ENCODE peak calls at places on chromosomes 4 and X, in six cellular contexts. V is PC-9, Y is body of pancreas, L is mammary epithelial cell, P is astrocyte, D is adrenal gland. W is an unnamed sample.

GRCh38 chr4:4383085-4383484 is 3.8 kb upstream of the NSG1 start:
- DNase-seq in L (no peak), Y (no peak), P (no peak), V (no peak), D (no peak), W (no peak)

GRCh38 chr4:149997881-149998421 is 80.3 kb upstream of the DCLK2 start:
- DNase-seq in D (no peak), P (peak; percentile 59), Y (peak; percentile 6), L (peak; percentile 84), V (peak; percentile 8), W (peak; percentile 26)

GRCh38 chr4:136687118-136687517 is 845.2 kb downstream of the PCDH18 start:
- DNase-seq in D (no peak), V (no peak), Y (no peak), P (no peak), L (no peak), W (no peak)

GRCh38 chrX:30830544-30830943 is 58.5 kb downstream of the TAB3 start:
- DNase-seq in D (no peak), V (no peak), Y (no peak), P (peak; percentile 10), L (no peak), W (no peak)

GRCh38 chr4:47577779-47578553 is 92.9 kb downstream of the ATP10D start:
- DNase-seq in P (no peak), D (no peak), L (no peak), V (no peak), Y (peak; percentile 27), W (no peak)

GRCh38 chrX:131704136-131704695 is 160.3 kb downstream of the OR13H1 start:
- DNase-seq in Y (no peak), P (peak; percentile 51), V (peak; percentile 72), D (peak; percentile 74), L (peak; percentile 69), W (no peak)

GRCh38 chr4:178090640-178091411 is 648.6 kb upstream of the AGA start:
- DNase-seq in P (no peak), V (no peak), L (no peak), Y (no peak), D (no peak), W (no peak)

GRCh38 chr4:25002679-25003078 is 28.1 kb downstream of the LGI2 start:
- DNase-seq in P (peak; percentile 8), Y (no peak), L (no peak), V (no peak), D (no peak), W (no peak)

GRCh38 chr4:150540536-150540935 is 41.4 kb upstream of the MAB21L2 start:
- DNase-seq in Y (no peak), P (no peak), L (no peak), V (no peak), D (no peak), W (no peak)

GRCh38 chr4:35730414-35730813 is 513.9 kb downstream of the ARAP2 start:
- DNase-seq in Y (no peak), P (no peak), L (no peak), V (no peak), D (no peak), W (no peak)

GRCh38 chr4:35739305-35739704 is 505.0 kb downstream of the ARAP2 start:
- DNase-seq in V (no peak), P (no peak), D (no peak), Y (no peak), L (no peak), W (no peak)

DNA sequence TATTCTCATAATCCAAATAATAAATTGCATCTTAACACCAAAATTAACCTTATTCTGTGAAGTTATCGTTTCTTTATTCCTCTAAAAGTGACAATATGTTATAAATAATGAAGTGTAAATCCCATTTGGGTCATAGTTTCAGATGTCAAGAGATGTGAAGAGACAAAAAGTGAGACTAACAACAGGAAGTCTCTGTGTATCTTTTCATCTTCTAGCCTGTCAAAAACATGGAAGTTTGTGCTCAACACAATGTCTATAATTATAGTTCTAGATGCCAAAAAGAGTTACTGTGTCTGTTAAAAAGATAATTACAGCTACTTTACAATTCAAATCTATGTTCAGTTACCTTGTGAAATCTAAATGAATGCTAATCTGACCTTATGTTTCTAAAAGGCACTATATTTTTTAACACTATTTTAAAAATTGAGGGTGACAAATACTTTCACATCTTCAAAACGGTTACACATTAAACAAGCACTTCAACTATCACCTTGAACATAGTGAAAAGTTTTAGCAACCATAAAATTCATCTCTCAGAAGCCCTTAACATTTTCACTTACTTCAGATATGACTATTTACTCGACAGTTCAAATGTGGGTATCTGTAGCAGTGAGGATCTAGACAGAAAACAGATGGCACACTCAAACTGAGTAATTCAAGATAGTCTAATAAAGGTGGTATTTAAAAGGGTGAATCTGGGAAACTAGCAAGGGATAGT is 509.8 kb downstream of the ARAP2 start:
- DNase-seq in P (no peak), L (no peak), Y (no peak), V (no peak), D (no peak), W (no peak)
- H3K4me3 ChIP-seq in P (no peak overlapping the region), L (no peak overlapping the region), Y (no peak overlapping the region), V (no peak overlapping the region), D (no peak overlapping the region), W (no peak overlapping the region)

GRCh38 chr4:2881431-2881830 is 37.8 kb downstream of the ADD1 start:
- DNase-seq in V (no peak), Y (no peak), L (no peak), P (no peak), D (no peak), W (no peak)
- H3K36me3 ChIP-seq in V (no peaks in the 10 kb centered on the region), Y (peaks cover 3% of the 10 kb centered on the region), L (peaks cover 16% of the 10 kb centered on the region), P (peaks cover 21% of the 10 kb centered on the region), D (no peaks in the 10 kb centered on the region), W (peaks cover 27% of the 10 kb centered on the region)

GRCh38 chr4:15895517-15895916 is 43.0 kb downstream of the FGFBP1 start:
- DNase-seq in L (no peak), D (no peak), Y (no peak), P (peak; percentile 89), V (no peak), W (no peak)
- H3K4me1 ChIP-seq in L (peaks cover 52% of the 10 kb centered on the region), D (no peaks in the 10 kb centered on the region), Y (no peaks in the 10 kb centered on the region), P (peaks cover 18% of the 10 kb centered on the region), V (peaks cover 22% of the 10 kb centered on the region), W (no peaks in the 10 kb centered on the region)

GRCh38 chrX:1492421-1493012 is 39.8 kb upstream of the ASMTL start:
- DNase-seq in D (no peak), L (no peak), V (no peak), P (no peak), Y (no peak), W (no peak)
- H3K4me3 ChIP-seq in D (no peak overlapping the region), L (no peak overlapping the region), V (no peak overlapping the region), P (no peak overlapping the region), Y (no peak overlapping the region), W (no peak overlapping the region)

GRCh38 chr4:38923746-38924145 is 56.1 kb downstream of the FAM114A1 start:
- DNase-seq in D (no peak), P (no peak), Y (no peak), V (no peak), L (no peak), W (no peak)

GRCh38 chr4:38926917-38927316 is 59.3 kb downstream of the FAM114A1 start:
- DNase-seq in L (no peak), V (no peak), P (no peak), D (no peak), Y (no peak), W (no peak)

GRCh38 chr4:38924266-38924827 is 56.7 kb downstream of the FAM114A1 start:
- DNase-seq in L (no peak), V (no peak), Y (no peak), P (no peak), D (no peak), W (no peak)

GRCh38 chr4:38928886-38929285 is 61.3 kb downstream of the FAM114A1 start:
- DNase-seq in V (no peak), D (no peak), P (no peak), L (no peak), Y (no peak), W (no peak)

GRCh38 chr4:38925492-38926418 is 58.1 kb downstream of the FAM114A1 start:
- DNase-seq in V (no peak), Y (no peak), P (no peak), D (no peak), L (no peak), W (no peak)
- H3K36me3 ChIP-seq in V (no peaks in the 10 kb centered on the region), Y (no peaks in the 10 kb centered on the region), P (peaks cover 71% of the 10 kb centered on the region), D (no peaks in the 10 kb centered on the region), L (peaks cover 5% of the 10 kb centered on the region), W (peaks cover 14% of the 10 kb centered on the region)

GRCh38 chr4:40195182-40196177 is 1.4 kb upstream of the RHOH start:
- DNase-seq in L (no peak), P (no peak), Y (no peak), D (no peak), V (no peak), W (no peak)

GRCh38 chr4:40196724-40197281 is at the start of gene RHOH:
- DNase-seq in P (no peak), Y (no peak), V (no peak), L (no peak), D (no peak), W (peak; percentile 45)

GRCh38 chr4:40197879-40198689 is 1.3 kb downstream of the RHOH start:
- DNase-seq in P (no peak), V (no peak), Y (no peak), L (no peak), D (no peak), W (no peak)

GRCh38 chr4:40194602-40195161 is 2.1 kb upstream of the RHOH start:
- DNase-seq in L (no peak), V (no peak), D (no peak), Y (no peak), P (no peak), W (peak; percentile 66)

DNA sequence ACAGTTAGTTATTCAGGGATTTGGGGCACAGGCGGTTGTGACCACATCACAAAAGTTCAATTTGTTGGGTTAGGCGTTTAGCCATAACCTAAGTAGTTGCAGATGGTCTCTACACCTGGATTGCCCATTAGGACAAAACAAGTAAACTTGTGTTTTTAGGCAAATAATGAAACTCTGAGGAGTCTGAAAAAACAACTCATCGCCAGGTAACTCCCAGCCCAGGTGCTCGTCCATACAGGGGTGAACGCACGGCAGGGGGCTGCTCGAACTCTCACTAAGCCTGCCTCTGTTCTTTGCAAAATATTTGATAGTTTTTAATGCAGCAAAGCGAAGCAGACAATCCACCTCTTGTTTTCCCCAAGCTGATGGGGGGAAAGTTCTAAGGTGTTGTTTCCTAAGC is 571 bp upstream of the RHOH start:
- DNase-seq in V (no peak), L (no peak), D (no peak), P (no peak), Y (no peak), W (no peak)
- H3K4me1 ChIP-seq in V (peaks cover 16% of the 10 kb centered on the region), L (no peaks in the 10 kb centered on the region), D (no peaks in the 10 kb centered on the region), P (no peaks in the 10 kb centered on the region), Y (peaks cover 6% of the 10 kb centered on the region), W (no peaks in the 10 kb centered on the region)

DNA sequence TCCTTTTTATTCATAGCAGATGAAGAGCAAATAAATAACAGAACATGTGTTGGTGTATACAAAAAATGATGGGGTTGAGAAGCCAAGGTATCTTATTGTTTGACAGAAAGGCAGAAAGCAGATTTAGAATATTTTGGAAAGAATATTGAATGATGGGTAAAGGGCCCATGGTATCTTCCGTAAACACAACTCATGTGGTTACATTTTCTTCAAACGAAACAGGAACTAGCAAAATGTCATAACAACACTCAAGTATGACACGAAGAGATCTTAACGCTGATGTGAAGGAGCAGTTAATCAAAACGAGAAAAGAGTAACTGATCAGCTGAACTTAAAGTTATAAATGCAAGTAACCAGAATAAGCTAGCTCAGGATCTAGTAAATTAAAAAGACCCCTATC is 195.7 kb upstream of the GK2 start:
- DNase-seq in V (no peak), Y (no peak), L (no peak), D (no peak), P (no peak), W (no peak)
- H3K4me3 ChIP-seq in V (no peak overlapping the region), Y (no peak overlapping the region), L (no peak overlapping the region), D (no peak overlapping the region), P (no peak overlapping the region), W (no peak overlapping the region)

GRCh38 chr4:38136604-38137003 is 176.4 kb downstream of the PTTG2 start:
- DNase-seq in V (no peak), P (no peak), Y (no peak), L (no peak), D (no peak), W (no peak)
- H3K36me3 ChIP-seq in V (peaks cover 6% of the 10 kb centered on the region), P (peaks cover 21% of the 10 kb centered on the region), Y (no peaks in the 10 kb centered on the region), L (no peaks in the 10 kb centered on the region), D (no peaks in the 10 kb centered on the region), W (peaks cover 4% of the 10 kb centered on the region)

W was measured in small intestine.